ENCODE peak calls at places on chromosomes 13 and 19, in six cellular contexts. P is mucosa of descending colon, I is pancreas, W is body of pancreas, T is fibroblast of lung, Z is aorta. E is an unnamed sample.

GRCh38 chr19:48659768-48660167 is 13.0 kb downstream of the NTN5 start:
- DNase-seq in P (no peak), I (no peak), W (no peak), T (no peak), Z (no peak), E (peak)

GRCh38 chr19:6394831-6395230 is 1.9 kb upstream of the GTF2F1 start:
- DNase-seq in P (no peak), I (no peak), W (no peak), T (no peak), Z (no peak), E (no peak)

GRCh38 chr13:111558700-111559088 is 238.3 kb downstream of the TEX29 start:
- DNase-seq in P (no peak), I (no peak), W (no peak), T (no peak), Z (no peak), E (no peak)

GRCh38 chr13:57624565-57625435 is 6.7 kb upstream of the PCDH17 start:
- DNase-seq in P (peak), I (peak), W (peak), T (peak), Z (no peak), E (peak)

GRCh38 chr19:17244618-17245534 is 843 bp downstream of the NR2F6 start:
- DNase-seq in P (no peak), I (peak), W (peak), T (no peak), Z (peak), E (no peak)

GRCh38 chr13:102914629-102914935 is 68.8 kb downstream of the ERCC5 start:
- DNase-seq in P (no peak), I (no peak), W (no peak), T (no peak), Z (no peak), E (no peak)

GRCh38 chr19:8550070-8550469 is 27.2 kb downstream of the MYO1F start:
- DNase-seq in P (no peak), I (no peak), W (no peak), T (no peak), Z (no peak), E (no peak)

GRCh38 chr19:41537789-41538188 is 38.2 kb upstream of the CEACAM21 start:
- DNase-seq in P (peak), I (no peak), W (no peak), T (no peak), Z (no peak), E (peak)

GRCh38 chr13:60148918-60149317 is 14.8 kb downstream of the DIAPH3 start:
- DNase-seq in P (no peak), I (no peak), W (no peak), T (no peak), Z (no peak), E (no peak)

GRCh38 chr13:61654501-61654900 is 238.9 kb upstream of the PCDH20 start:
- DNase-seq in P (no peak), I (no peak), W (no peak), T (no peak), Z (no peak), E (no peak)

GRCh38 chr19:38703509-38703908 is 40.8 kb downstream of the CAPN12 start:
- DNase-seq in P (no peak), I (no peak), W (no peak), T (no peak), Z (no peak), E (no peak)

GRCh38 chr13:27988520-27988919 is at the start of gene URAD:
- DNase-seq in P (no peak), I (no peak), W (no peak), T (no peak), Z (no peak), E (no peak)

GRCh38 chr13:110109140-110109783 is 197.7 kb downstream of the COL4A1 start:
- DNase-seq in P (no peak), I (no peak), W (no peak), T (no peak), Z (no peak), E (no peak)

GRCh38 chr13:53112522-53112921 is 83.9 kb downstream of the OLFM4 start:
- DNase-seq in P (no peak), I (no peak), W (no peak), T (no peak), Z (no peak), E (no peak)

GRCh38 chr19:1084024-1084868 is 10.9 kb downstream of the POLR2E start:
- DNase-seq in P (no peak), I (no peak), W (peak), T (no peak), Z (no peak), E (no peak)

GRCh38 chr13:111638233-111638632 is 317.8 kb downstream of the TEX29 start:
- DNase-seq in P (no peak), I (no peak), W (no peak), T (no peak), Z (no peak), E (no peak)

GRCh38 chr13:20193924-20194631 is 1.3 kb upstream of the GJB2 start:
- DNase-seq in P (peak), I (no peak), W (no peak), T (no peak), Z (no peak), E (peak)

GRCh38 chr19:47507031-47507430 is 7.8 kb downstream of the NAPA start:
- DNase-seq in P (no peak), I (no peak), W (peak), T (no peak), Z (no peak), E (no peak)

GRCh38 chr13:27289016-27289665 is 18.5 kb downstream of the RASL11A start:
- DNase-seq in P (no peak), I (no peak), W (no peak), T (peak), Z (no peak), E (no peak)

GRCh38 chr19:30492581-30492980 is 120.4 kb downstream of the ZNF536 start:
- DNase-seq in P (no peak), I (no peak), W (no peak), T (no peak), Z (no peak), E (no peak)

GRCh38 chr19:40604647-40605200 is 3.6 kb downstream of the LTBP4 start:
- DNase-seq in P (peak), I (no peak), W (peak), T (no peak), Z (no peak), E (peak)

GRCh38 chr13:85557651-85558050 is 241.6 kb downstream of the SLITRK6 start:
- DNase-seq in P (no peak), I (no peak), W (no peak), T (no peak), Z (no peak), E (no peak)

GRCh38 chr19:30686252-30686762 is 314.1 kb downstream of the ZNF536 start:
- DNase-seq in P (no peak), I (no peak), W (no peak), T (peak), Z (no peak), E (no peak)

GRCh38 chr13:50685491-50685890 is 158.0 kb downstream of the DLEU7 start:
- DNase-seq in P (peak), I (peak), W (peak), T (peak), Z (peak), E (peak)

GRCh38 chr13:113557013-113557412 is 27.5 kb upstream of the TFDP1 start:
- DNase-seq in P (no peak), I (no peak), W (no peak), T (no peak), Z (no peak), E (no peak)

GRCh38 chr19:58088521-58089052 is 9.4 kb downstream of the ZSCAN18 start:
- DNase-seq in P (no peak), I (no peak), W (no peak), T (no peak), Z (no peak), E (no peak)

GRCh38 chr19:16216744-16217670 is 19.3 kb downstream of the AP1M1 start:
- DNase-seq in P (no peak), I (no peak), W (no peak), T (no peak), Z (no peak), E (no peak)

GRCh38 chr13:28753208-28753892 is 34.6 kb upstream of the SLC46A3 start:
- DNase-seq in P (peak), I (peak), W (peak), T (peak), Z (peak), E (peak)

GRCh38 chr13:106503272-106503671 is 32.2 kb downstream of the EFNB2 start:
- DNase-seq in P (no peak), I (no peak), W (no peak), T (peak), Z (no peak), E (no peak)

GRCh38 chr13:48138270-48138669 is 43.4 kb upstream of the MED4 start:
- DNase-seq in P (no peak), I (no peak), W (no peak), T (no peak), Z (no peak), E (no peak)

DNA sequence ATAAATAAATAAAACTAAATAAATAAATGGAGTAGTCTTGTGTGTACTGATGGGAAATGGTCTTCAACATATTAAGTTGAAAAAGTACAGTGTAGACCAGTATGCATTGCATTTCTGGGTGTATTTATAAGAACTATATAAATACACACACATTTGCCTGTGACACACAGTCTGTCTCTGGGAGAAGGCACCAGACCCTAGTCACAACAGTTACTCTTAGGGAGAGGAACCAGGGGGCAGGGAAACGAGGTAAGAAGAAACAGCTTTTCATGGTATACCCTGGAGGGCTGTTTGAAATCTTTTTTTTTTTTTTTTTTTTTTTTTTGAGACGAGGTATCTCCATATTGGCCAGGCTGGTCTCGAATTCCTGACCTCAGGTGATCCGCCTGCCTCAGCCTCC is 2.8 kb upstream of the S1PR2 start:
- DNase-seq in P (no peak), I (no peak), W (no peak), T (no peak), Z (no peak), E (no peak)
- H3K4me3 ChIP-seq in P (no peak), I (no peak), W (no peak), T (no peak), Z (no peak), E (no peak)

DNA sequence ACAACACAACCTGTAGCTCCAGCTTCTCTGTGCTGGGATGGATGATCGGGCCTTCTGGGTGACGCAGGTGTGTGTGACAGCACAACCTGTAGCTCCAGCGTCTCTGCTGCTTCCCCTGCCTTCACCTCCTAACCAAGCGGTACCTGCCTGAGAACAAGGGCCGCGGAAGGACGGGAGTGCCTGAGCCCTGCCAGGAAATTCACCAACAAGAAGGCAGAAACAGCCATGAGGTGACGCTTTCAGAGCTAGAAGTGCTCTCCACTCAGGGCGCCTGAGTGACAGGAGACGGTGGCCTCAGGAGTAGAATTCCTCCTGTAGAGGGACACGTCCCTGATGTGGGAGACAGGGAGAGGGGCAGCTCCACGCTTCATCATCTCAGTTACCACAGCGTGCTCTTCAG is 17.4 kb downstream of the ZNF331 start:
- DNase-seq in P (no peak), I (no peak), W (peak), T (no peak), Z (no peak), E (no peak)
- H3K4me3 ChIP-seq in P (no peak), I (peak), W (no peak), T (no peak), Z (no peak), E (no peak)

GRCh38 chr13:75876371-75877050 is 240.4 kb downstream of the LMO7 start:
- DNase-seq in P (peak), I (peak), W (peak), T (peak), Z (peak), E (peak)
- H3K4me3 ChIP-seq in P (no peak), I (no peak), W (no peak), T (no peak), Z (no peak), E (no peak)

GRCh38 chr19:52554216-52554971 is 15.7 kb upstream of the ZNF701 start:
- DNase-seq in P (no peak), I (no peak), W (no peak), T (no peak), Z (no peak), E (no peak)
- H3K4me3 ChIP-seq in P (no peak), I (no peak), W (no peak), T (no peak), Z (no peak), E (no peak)